ENCODE peak calls at places on chromosomes 13 and 19, in seven cellular contexts. H is BE2C; Q is tibial artery; C is right lobe of liver; G is lower lobe of right lung; X is CD4-positive, alpha-beta memory T cell; B is heart right ventricle. D is an unnamed sample. For H3K4me1, the result is how much of the 10 kb centered on the place peaks cover.

GRCh38 chr13:47100214-47100853 is 203.5 kb upstream of the HTR2A start:
- DNase-seq in H (no peak), Q (no peak), C (no peak), G (no peak), X (no peak), B (no peak), D (no peak)

GRCh38 chr13:64639206-64639605 is 2590.9 kb downstream of the PCDH9 start:
- DNase-seq in H (no peak), Q (no peak), C (no peak), G (no peak), X (no peak), B (no peak), D (no peak)

GRCh38 chr13:105972811-105973590 is 562.5 kb downstream of the EFNB2 start:
- DNase-seq in H (no peak), Q (no peak), C (no peak), G (no peak), X (no peak), B (no peak), D (no peak)

GRCh38 chr19:12137541-12137940 is 2.6 kb downstream of the ZNF20 start:
- DNase-seq in H (no peak), Q (no peak), C (no peak), G (no peak), X (peak), B (no peak), D (no peak)

GRCh38 chr19:4976412-4977298 is 7.7 kb downstream of the KDM4B start:
- DNase-seq in H (no peak), Q (peak), C (peak), G (peak), X (no peak), B (peak), D (peak)

GRCh38 chr13:52405767-52406494 is at the start of gene THSD1:
- DNase-seq in H (peak), Q (peak), C (peak), G (peak), X (peak), B (peak), D (peak)

GRCh38 chr19:52542984-52543664 is 15.7 kb downstream of the ZNF808 start:
- DNase-seq in H (no peak), Q (no peak), C (no peak), G (no peak), X (peak), B (no peak), D (no peak)

GRCh38 chr13:73803997-73804396 is 330.2 kb downstream of the KLF12 start:
- DNase-seq in H (no peak), Q (no peak), C (no peak), G (no peak), X (no peak), B (no peak), D (no peak)

GRCh38 chr13:99536023-99536422 is 34.8 kb downstream of the TM9SF2 start:
- DNase-seq in H (no peak), Q (no peak), C (no peak), G (no peak), X (no peak), B (no peak), D (no peak)

GRCh38 chr19:38663156-38663651 is 15.8 kb downstream of the ACTN4 start:
- DNase-seq in H (no peak), Q (no peak), C (peak), G (no peak), X (no peak), B (no peak), D (no peak)
- H3K4me1 ChIP-seq in H (under half), Q (half or more), C (half or more), G (half or more), X (half or more), B (half or more), D (half or more)

DNA sequence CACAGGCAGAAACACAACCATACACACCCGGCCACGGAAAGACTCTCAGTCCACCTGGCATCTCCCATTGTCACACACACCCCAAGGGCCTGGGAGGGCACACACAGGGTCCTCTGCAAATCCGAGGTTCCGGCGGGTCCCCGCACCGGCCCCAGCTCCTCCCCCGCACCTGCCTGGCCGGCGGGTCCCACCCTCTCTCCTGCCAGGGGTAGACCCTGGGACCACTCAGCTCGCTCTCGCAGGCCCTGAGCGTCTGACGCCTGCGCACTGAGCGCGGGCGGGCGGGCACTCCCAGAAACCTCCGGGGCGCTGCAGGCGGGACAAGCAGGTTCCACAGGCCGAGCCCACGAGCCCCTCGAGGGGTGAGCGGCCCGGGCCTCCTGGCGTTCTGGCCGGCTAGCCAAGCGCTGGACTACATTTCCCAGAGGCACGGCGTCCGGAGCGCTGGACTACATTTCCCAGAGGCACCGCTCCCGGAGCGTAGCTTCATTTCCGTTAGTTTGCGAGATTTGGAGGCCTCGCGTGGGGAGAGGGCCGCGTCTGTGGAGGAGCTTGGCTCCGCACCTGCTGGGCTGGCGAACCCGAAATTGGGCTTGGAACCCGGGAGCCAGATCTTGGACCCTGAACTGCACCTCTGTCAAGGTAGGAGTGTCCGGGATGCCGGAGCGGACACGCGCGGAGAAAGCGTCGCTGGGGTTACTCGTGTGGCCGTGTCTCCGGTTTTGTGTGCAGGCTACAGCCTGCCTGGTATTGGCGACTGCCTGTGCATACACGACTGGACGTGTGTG is at the start of gene ZNF420:
- DNase-seq in H (peak), Q (peak), C (peak), G (peak), X (peak), B (peak), D (peak)
- H3K4me1 ChIP-seq in H (under half), Q (under half), C (under half), G (under half), X (under half), B (under half), D (under half)

GRCh38 chr19:14004619-14005380 is 1.3 kb downstream of the RFX1 start:
- DNase-seq in H (no peak), Q (peak), C (peak), G (peak), X (no peak), B (peak), D (peak)
- H3K4me1 ChIP-seq in H (under half), Q (under half), C (under half), G (under half), X (half or more), B (under half), D (under half)

GRCh38 chr19:38676878-38677646 is 29.6 kb downstream of the ACTN4 start:
- DNase-seq in H (no peak), Q (no peak), C (no peak), G (no peak), X (no peak), B (no peak), D (no peak)

GRCh38 chr19:38674388-38675133 is 27.1 kb downstream of the ACTN4 start:
- DNase-seq in H (no peak), Q (no peak), C (no peak), G (no peak), X (no peak), B (no peak), D (no peak)

GRCh38 chr19:38676023-38676877 is 28.8 kb downstream of the ACTN4 start:
- DNase-seq in H (no peak), Q (no peak), C (no peak), G (no peak), X (no peak), B (no peak), D (no peak)

GRCh38 chr19:38673030-38673429 is 25.6 kb downstream of the ACTN4 start:
- DNase-seq in H (no peak), Q (no peak), C (no peak), G (no peak), X (no peak), B (no peak), D (no peak)

DNA sequence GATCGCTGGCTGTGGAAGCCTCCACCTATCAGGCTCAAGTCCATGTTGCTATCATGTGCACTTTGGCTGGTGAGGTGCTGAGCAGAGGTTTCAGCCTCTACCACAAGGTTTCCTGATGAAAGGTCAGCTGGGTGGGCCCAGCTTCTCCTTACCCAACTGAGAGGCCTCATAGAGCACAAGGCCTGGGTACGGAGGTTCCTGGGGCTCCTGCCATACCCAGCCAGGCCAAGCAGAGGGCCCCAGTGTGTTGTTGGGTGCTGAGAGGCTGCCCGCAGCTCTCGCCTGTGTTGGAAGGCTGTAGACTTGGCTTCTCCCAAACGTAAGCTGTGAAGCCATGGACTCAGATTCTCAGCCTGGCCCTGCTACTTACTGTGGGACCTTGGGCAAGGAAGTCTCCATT is 28.2 kb downstream of the ACTN4 start:
- DNase-seq in H (no peak), Q (no peak), C (no peak), G (no peak), X (no peak), B (no peak), D (no peak)
- H3K4me1 ChIP-seq in H (under half), Q (half or more), C (half or more), G (half or more), X (half or more), B (half or more), D (half or more)

GRCh38 chr19:39403331-39404312 is 3.0 kb upstream of the ZFP36 start:
- DNase-seq in H (peak), Q (peak), C (peak), G (peak), X (peak), B (peak), D (peak)

GRCh38 chr19:39401549-39402416 is 4.9 kb upstream of the ZFP36 start:
- DNase-seq in H (peak), Q (peak), C (peak), G (peak), X (peak), B (peak), D (peak)

GRCh38 chr19:39402417-39403297 is 4.0 kb upstream of the ZFP36 start:
- DNase-seq in H (peak), Q (peak), C (peak), G (peak), X (peak), B (peak), D (peak)

GRCh38 chr19:39399684-39400465 is 6.8 kb upstream of the ZFP36 start:
- DNase-seq in H (no peak), Q (no peak), C (no peak), G (no peak), X (no peak), B (no peak), D (no peak)

GRCh38 chr19:39400997-39401548 is 5.6 kb upstream of the ZFP36 start:
- DNase-seq in H (no peak), Q (no peak), C (peak), G (no peak), X (no peak), B (no peak), D (no peak)
- H3K4me1 ChIP-seq in H (under half), Q (half or more), C (half or more), G (half or more), X (half or more), B (half or more), D (under half)

GRCh38 chr19:55644842-55645511 is 1.5 kb downstream of the ZNF581 start:
- DNase-seq in H (no peak), Q (no peak), C (no peak), G (no peak), X (no peak), B (no peak), D (no peak)
- H3K4me1 ChIP-seq in H (under half), Q (half or more), C (under half), G (half or more), X (half or more), B (half or more), D (half or more)

GRCh38 chr19:42282810-42283247 is 13.8 kb downstream of the CIC start:
- DNase-seq in H (no peak), Q (no peak), C (no peak), G (no peak), X (no peak), B (no peak), D (no peak)
- H3K4me1 ChIP-seq in H (under half), Q (half or more), C (half or more), G (half or more), X (half or more), B (half or more), D (half or more)